ENCODE peak calls at places on chromosomes 4 and X, in ten cellular contexts. One of them, this sample, is unnamed.

GRCh38 chr4:173517781-173518371 is 12.2 kb downstream of the HAND2 start:
- DNase-seq in left ventricle myocardium inferior: no peak
- DNase-seq in HCT116: no peak
- DNase-seq in A549: no peak
- DNase-seq in psoas muscle: no peak
- DNase-seq in stomach: no peak
- DNase-seq in endodermal cell: peak
- DNase-seq in SK-N-SH: peak
- DNase-seq in choroid plexus epithelial cell: no peak
- DNase-seq in heart left ventricle: peak
- DNase-seq in this sample: no peak

GRCh38 chr4:101961144-101961543 is 170.6 kb downstream of the BANK1 start:
- DNase-seq in left ventricle myocardium inferior: no peak
- DNase-seq in HCT116: peak
- DNase-seq in A549: peak
- DNase-seq in psoas muscle: no peak
- DNase-seq in stomach: no peak
- DNase-seq in endodermal cell: no peak
- DNase-seq in SK-N-SH: no peak
- DNase-seq in choroid plexus epithelial cell: peak
- DNase-seq in heart left ventricle: no peak
- DNase-seq in this sample: no peak

GRCh38 chr4:124640037-124640730 is 72.3 kb downstream of the ANKRD50 start:
- DNase-seq in left ventricle myocardium inferior: no peak
- DNase-seq in HCT116: peak
- DNase-seq in A549: peak
- DNase-seq in psoas muscle: no peak
- DNase-seq in stomach: peak
- DNase-seq in endodermal cell: no peak
- DNase-seq in SK-N-SH: no peak
- DNase-seq in choroid plexus epithelial cell: peak
- DNase-seq in heart left ventricle: no peak
- DNase-seq in this sample: no peak

GRCh38 chr4:107392951-107393350 is 327.1 kb downstream of the PAPSS1 start:
- DNase-seq in left ventricle myocardium inferior: no peak
- DNase-seq in HCT116: no peak
- DNase-seq in A549: no peak
- DNase-seq in psoas muscle: peak
- DNase-seq in stomach: no peak
- DNase-seq in endodermal cell: no peak
- DNase-seq in SK-N-SH: peak
- DNase-seq in choroid plexus epithelial cell: peak
- DNase-seq in heart left ventricle: no peak
- DNase-seq in this sample: no peak

GRCh38 chrX:9682456-9682855 is 83.2 kb downstream of the GPR143 start:
- DNase-seq in left ventricle myocardium inferior: no peak
- DNase-seq in HCT116: no peak
- DNase-seq in A549: no peak
- DNase-seq in psoas muscle: no peak
- DNase-seq in stomach: no peak
- DNase-seq in endodermal cell: peak
- DNase-seq in SK-N-SH: no peak
- DNase-seq in choroid plexus epithelial cell: peak
- DNase-seq in heart left ventricle: no peak
- DNase-seq in this sample: no peak

GRCh38 chrX:45006002-45006800 is 133.2 kb downstream of the KDM6A start:
- DNase-seq in left ventricle myocardium inferior: no peak
- DNase-seq in HCT116: peak
- DNase-seq in A549: peak
- DNase-seq in psoas muscle: no peak
- DNase-seq in stomach: no peak
- DNase-seq in endodermal cell: peak
- DNase-seq in SK-N-SH: no peak
- DNase-seq in choroid plexus epithelial cell: peak
- DNase-seq in heart left ventricle: no peak
- DNase-seq in this sample: no peak

GRCh38 chr4:42671431-42672194 is 14.7 kb upstream of the ATP8A1 start:
- DNase-seq in left ventricle myocardium inferior: no peak
- DNase-seq in HCT116: no peak
- DNase-seq in A549: no peak
- DNase-seq in psoas muscle: no peak
- DNase-seq in stomach: no peak
- DNase-seq in endodermal cell: no peak
- DNase-seq in SK-N-SH: no peak
- DNase-seq in choroid plexus epithelial cell: no peak
- DNase-seq in heart left ventricle: no peak
- DNase-seq in this sample: no peak

GRCh38 chr4:6803246-6803645 is 20.7 kb downstream of the KIAA0232 start:
- DNase-seq in left ventricle myocardium inferior: no peak
- DNase-seq in HCT116: no peak
- DNase-seq in A549: no peak
- DNase-seq in psoas muscle: no peak
- DNase-seq in stomach: no peak
- DNase-seq in endodermal cell: no peak
- DNase-seq in SK-N-SH: no peak
- DNase-seq in choroid plexus epithelial cell: no peak
- DNase-seq in heart left ventricle: no peak
- DNase-seq in this sample: no peak

GRCh38 chr4:41212221-41213203 is 1.8 kb downstream of the APBB2 start:
- DNase-seq in left ventricle myocardium inferior: no peak
- DNase-seq in HCT116: no peak
- DNase-seq in A549: peak
- DNase-seq in psoas muscle: no peak
- DNase-seq in stomach: peak
- DNase-seq in endodermal cell: peak
- DNase-seq in SK-N-SH: peak
- DNase-seq in choroid plexus epithelial cell: peak
- DNase-seq in heart left ventricle: peak
- DNase-seq in this sample: peak

GRCh38 chr4:41209901-41210300 is 4.4 kb downstream of the APBB2 start:
- DNase-seq in left ventricle myocardium inferior: no peak
- DNase-seq in HCT116: no peak
- DNase-seq in A549: no peak
- DNase-seq in psoas muscle: no peak
- DNase-seq in stomach: no peak
- DNase-seq in endodermal cell: no peak
- DNase-seq in SK-N-SH: no peak
- DNase-seq in choroid plexus epithelial cell: no peak
- DNase-seq in heart left ventricle: no peak
- DNase-seq in this sample: no peak

GRCh38 chr4:41205854-41206460 is 8.4 kb downstream of the APBB2 start:
- DNase-seq in left ventricle myocardium inferior: no peak
- DNase-seq in HCT116: no peak
- DNase-seq in A549: no peak
- DNase-seq in psoas muscle: no peak
- DNase-seq in stomach: no peak
- DNase-seq in endodermal cell: no peak
- DNase-seq in SK-N-SH: no peak
- DNase-seq in choroid plexus epithelial cell: no peak
- DNase-seq in heart left ventricle: no peak
- DNase-seq in this sample: no peak

GRCh38 chr4:41207330-41207831 is 7.0 kb downstream of the APBB2 start:
- DNase-seq in left ventricle myocardium inferior: peak
- DNase-seq in HCT116: no peak
- DNase-seq in A549: no peak
- DNase-seq in psoas muscle: peak
- DNase-seq in stomach: no peak
- DNase-seq in endodermal cell: no peak
- DNase-seq in SK-N-SH: no peak
- DNase-seq in choroid plexus epithelial cell: peak
- DNase-seq in heart left ventricle: no peak
- DNase-seq in this sample: no peak

GRCh38 chr4:41209187-41209586 is 5.2 kb downstream of the APBB2 start:
- DNase-seq in left ventricle myocardium inferior: no peak
- DNase-seq in HCT116: no peak
- DNase-seq in A549: no peak
- DNase-seq in psoas muscle: no peak
- DNase-seq in stomach: peak
- DNase-seq in endodermal cell: no peak
- DNase-seq in SK-N-SH: no peak
- DNase-seq in choroid plexus epithelial cell: no peak
- DNase-seq in heart left ventricle: no peak
- DNase-seq in this sample: no peak
- H3K4me3 ChIP-seq in left ventricle myocardium inferior: no peak
- H3K4me3 ChIP-seq in HCT116: no peak
- H3K4me3 ChIP-seq in A549: no peak
- H3K4me3 ChIP-seq in psoas muscle: no peak
- H3K4me3 ChIP-seq in stomach: no peak
- H3K4me3 ChIP-seq in endodermal cell: no peak
- H3K4me3 ChIP-seq in SK-N-SH: no peak
- H3K4me3 ChIP-seq in choroid plexus epithelial cell: no peak
- H3K4me3 ChIP-seq in heart left ventricle: no peak
- H3K4me3 ChIP-seq in this sample: no peak

GRCh38 chr4:71050809-71051208 is 57.4 kb downstream of the DCK start:
- DNase-seq in left ventricle myocardium inferior: no peak
- DNase-seq in HCT116: no peak
- DNase-seq in A549: no peak
- DNase-seq in psoas muscle: no peak
- DNase-seq in stomach: no peak
- DNase-seq in endodermal cell: no peak
- DNase-seq in SK-N-SH: no peak
- DNase-seq in choroid plexus epithelial cell: no peak
- DNase-seq in heart left ventricle: no peak
- DNase-seq in this sample: no peak
- TF ChIP-seq CTCF in left ventricle myocardium inferior: peak
- TF ChIP-seq CTCF in HCT116: peak
- TF ChIP-seq CTCF in A549: no peak
- TF ChIP-seq CTCF in psoas muscle: peak
- TF ChIP-seq CTCF in stomach: no peak
- TF ChIP-seq CTCF in endodermal cell: no peak
- TF ChIP-seq CTCF in SK-N-SH: no peak
- TF ChIP-seq CTCF in choroid plexus epithelial cell: no peak
- TF ChIP-seq CTCF in heart left ventricle: no peak
- TF ChIP-seq CTCF in this sample: no peak

GRCh38 chr4:2059034-2059725 is at the start of gene NAT8L:
- DNase-seq in left ventricle myocardium inferior: peak
- DNase-seq in HCT116: peak
- DNase-seq in A549: peak
- DNase-seq in psoas muscle: peak
- DNase-seq in stomach: no peak
- DNase-seq in endodermal cell: peak
- DNase-seq in SK-N-SH: peak
- DNase-seq in choroid plexus epithelial cell: no peak
- DNase-seq in heart left ventricle: no peak
- DNase-seq in this sample: no peak

GRCh38 chr4:2057382-2058065 is 1.6 kb upstream of the NAT8L start:
- DNase-seq in left ventricle myocardium inferior: no peak
- DNase-seq in HCT116: no peak
- DNase-seq in A549: no peak
- DNase-seq in psoas muscle: no peak
- DNase-seq in stomach: no peak
- DNase-seq in endodermal cell: no peak
- DNase-seq in SK-N-SH: no peak
- DNase-seq in choroid plexus epithelial cell: no peak
- DNase-seq in heart left ventricle: no peak
- DNase-seq in this sample: no peak

GRCh38 chr4:2060578-2061207 is 1.6 kb downstream of the NAT8L start:
- DNase-seq in left ventricle myocardium inferior: peak
- DNase-seq in HCT116: no peak
- DNase-seq in A549: no peak
- DNase-seq in psoas muscle: peak
- DNase-seq in stomach: no peak
- DNase-seq in endodermal cell: peak
- DNase-seq in SK-N-SH: peak
- DNase-seq in choroid plexus epithelial cell: no peak
- DNase-seq in heart left ventricle: no peak
- DNase-seq in this sample: no peak

GRCh38 chr4:2059726-2060577 is 825 bp downstream of the NAT8L start:
- DNase-seq in left ventricle myocardium inferior: peak
- DNase-seq in HCT116: no peak
- DNase-seq in A549: no peak
- DNase-seq in psoas muscle: no peak
- DNase-seq in stomach: no peak
- DNase-seq in endodermal cell: no peak
- DNase-seq in SK-N-SH: peak
- DNase-seq in choroid plexus epithelial cell: no peak
- DNase-seq in heart left ventricle: no peak
- DNase-seq in this sample: no peak

DNA sequence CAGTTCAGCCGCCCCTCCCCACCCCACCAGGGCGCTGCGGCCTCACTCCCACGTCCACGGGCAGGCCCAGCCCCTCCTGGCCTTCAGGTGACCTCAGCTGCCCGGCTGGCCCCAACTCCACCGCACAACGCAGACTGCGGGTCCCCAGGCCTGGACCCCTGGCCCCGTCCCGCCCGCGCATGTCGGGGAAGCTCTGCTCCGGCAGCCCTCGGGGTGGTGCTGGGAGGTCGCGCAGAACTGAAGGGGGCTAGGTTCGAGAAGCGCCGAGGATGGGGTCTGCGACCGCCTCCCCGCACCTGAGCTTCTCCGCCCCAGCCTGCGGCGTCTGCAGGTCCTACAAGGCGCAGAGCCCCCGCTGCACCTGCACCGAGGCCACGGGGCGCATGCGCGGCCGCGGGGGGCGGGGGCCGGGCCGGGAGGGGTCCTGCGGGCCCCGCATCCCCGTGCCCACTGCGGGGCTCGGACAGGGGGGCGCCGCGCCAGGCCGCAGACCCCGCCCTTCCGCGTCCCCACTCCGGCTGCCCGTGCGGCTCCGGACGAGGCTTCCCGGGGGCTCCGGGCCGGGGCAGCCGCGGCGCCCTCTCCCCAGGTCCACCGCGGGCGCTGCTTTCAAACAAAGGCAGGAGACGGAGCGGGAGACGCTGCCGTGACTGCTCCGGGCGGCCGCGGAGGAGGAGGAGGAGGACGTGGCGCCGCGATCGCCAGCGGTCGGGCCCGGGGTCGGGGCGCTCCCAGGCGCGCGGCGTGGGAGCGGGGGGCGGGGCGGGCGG is 678 bp upstream of the NAT8L start:
- DNase-seq in left ventricle myocardium inferior: peak
- DNase-seq in HCT116: no peak
- DNase-seq in A549: no peak
- DNase-seq in psoas muscle: peak
- DNase-seq in stomach: no peak
- DNase-seq in endodermal cell: peak
- DNase-seq in SK-N-SH: peak
- DNase-seq in choroid plexus epithelial cell: no peak
- DNase-seq in heart left ventricle: no peak
- DNase-seq in this sample: no peak
- H3K4me3 ChIP-seq in left ventricle myocardium inferior: peak
- H3K4me3 ChIP-seq in HCT116: peak
- H3K4me3 ChIP-seq in A549: peak
- H3K4me3 ChIP-seq in psoas muscle: peak
- H3K4me3 ChIP-seq in stomach: peak
- H3K4me3 ChIP-seq in endodermal cell: no peak
- H3K4me3 ChIP-seq in SK-N-SH: no peak
- H3K4me3 ChIP-seq in choroid plexus epithelial cell: no peak
- H3K4me3 ChIP-seq in heart left ventricle: peak
- H3K4me3 ChIP-seq in this sample: no peak

DNA sequence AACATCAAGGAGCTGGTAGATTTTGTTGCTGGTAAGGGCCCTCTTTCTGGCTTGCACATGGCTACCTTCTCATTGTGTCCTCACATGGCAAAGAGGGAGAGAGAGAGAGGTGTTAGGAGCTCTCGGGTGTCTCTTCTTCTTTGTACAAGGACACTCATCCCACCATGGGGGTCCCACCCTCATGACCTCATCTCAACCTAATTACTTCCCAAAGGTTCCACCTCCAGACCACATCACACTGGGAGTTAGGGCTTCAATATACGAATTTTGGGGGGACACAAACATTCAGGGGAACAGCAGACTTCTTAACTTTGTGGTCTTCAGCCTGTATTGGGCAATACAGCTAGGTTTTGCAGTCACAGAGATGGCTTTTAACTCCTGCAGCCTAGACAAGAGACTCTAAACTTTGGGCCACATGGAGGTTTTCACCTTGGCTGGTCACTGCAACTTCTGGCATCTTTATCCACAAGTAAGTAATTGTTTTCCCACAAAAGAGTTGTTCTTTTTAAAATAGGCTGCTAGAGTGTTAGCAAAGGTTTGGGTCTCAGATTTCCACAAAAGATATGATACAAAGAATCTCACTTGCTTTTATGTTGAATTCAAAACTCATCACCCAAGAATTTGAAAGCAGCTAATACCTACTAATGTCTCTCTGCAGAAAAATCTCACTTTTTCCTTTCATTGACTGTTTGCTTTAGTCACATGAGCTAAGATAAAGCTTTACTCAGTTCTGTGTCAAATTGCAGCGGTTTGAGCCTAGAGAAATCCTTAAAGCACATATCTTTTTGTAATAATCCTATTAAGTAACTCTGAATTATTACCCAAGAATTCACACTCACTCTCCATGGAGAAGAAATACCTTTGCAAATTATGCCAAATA is 39.6 kb upstream of the BBS12 start:
- DNase-seq in left ventricle myocardium inferior: no peak
- DNase-seq in HCT116: no peak
- DNase-seq in A549: no peak
- DNase-seq in psoas muscle: no peak
- DNase-seq in stomach: no peak
- DNase-seq in endodermal cell: no peak
- DNase-seq in SK-N-SH: no peak
- DNase-seq in choroid plexus epithelial cell: peak
- DNase-seq in heart left ventricle: no peak
- DNase-seq in this sample: no peak
- TF ChIP-seq CTCF in left ventricle myocardium inferior: no peak
- TF ChIP-seq CTCF in HCT116: no peak
- TF ChIP-seq CTCF in A549: no peak
- TF ChIP-seq CTCF in psoas muscle: no peak
- TF ChIP-seq CTCF in stomach: no peak
- TF ChIP-seq CTCF in endodermal cell: no peak
- TF ChIP-seq CTCF in SK-N-SH: no peak
- TF ChIP-seq CTCF in choroid plexus epithelial cell: no peak
- TF ChIP-seq CTCF in heart left ventricle: no peak
- TF ChIP-seq CTCF in this sample: no peak